ENCODE peak calls at places on chromosomes 1 and 21, in four cellular contexts. W is GM23338, F is tibial artery, T is B cell. D is an unnamed sample.

GRCh38 chr1:26408604-26409003 is 2.0 kb upstream of the LIN28A start:
- DNase-seq in W (peak), F (peak), T (peak), D (peak)

GRCh38 chr1:93079685-93080141 is 630 bp downstream of the MTF2 start:
- DNase-seq in W (peak), F (no peak), T (no peak), D (no peak)

GRCh38 chr1:17355898-17356297 is 16.1 kb upstream of the PADI6 start:
- DNase-seq in W (no peak), F (no peak), T (no peak), D (no peak)

GRCh38 chr1:169363046-169363756 is 4.4 kb downstream of the NME7 start:
- DNase-seq in W (no peak), F (no peak), T (no peak), D (peak)

GRCh38 chr1:181783208-181783607 is 278.3 kb downstream of the ZNF648 start:
- DNase-seq in W (peak), F (no peak), T (no peak), D (no peak)

GRCh38 chr1:203158967-203159665 is 16.5 kb downstream of the MYBPH start:
- DNase-seq in W (no peak), F (no peak), T (no peak), D (no peak)

GRCh38 chr1:111192643-111193519 is 7.6 kb downstream of the DENND2D start:
- DNase-seq in W (no peak), F (no peak), T (peak), D (no peak)

GRCh38 chr1:184191181-184191601 is 139.7 kb downstream of the TSEN15 start:
- DNase-seq in W (peak), F (peak), T (no peak), D (peak)

GRCh38 chr1:237041795-237042466 is at the start of gene RYR2:
- DNase-seq in W (peak), F (no peak), T (no peak), D (no peak)

GRCh38 chr1:1150100-1150499 is 23.6 kb upstream of the TTLL10 start:
- DNase-seq in W (no peak), F (no peak), T (no peak), D (no peak)

GRCh38 chr1:9438431-9439073 is 100.7 kb upstream of the SLC25A33 start:
- DNase-seq in W (no peak), F (peak), T (no peak), D (peak)

GRCh38 chr1:234570741-234571140 is 39.2 kb downstream of the IRF2BP2 start:
- DNase-seq in W (no peak), F (no peak), T (no peak), D (no peak)

GRCh38 chr1:247669225-247669624 is 10.3 kb downstream of the OR13G1 start:
- DNase-seq in W (no peak), F (no peak), T (no peak), D (no peak)

GRCh38 chr21:29638761-29639327 is 301.0 kb downstream of the GRIK1 start:
- DNase-seq in W (no peak), F (no peak), T (no peak), D (no peak)

GRCh38 chr1:32068891-32069590 is 3.7 kb upstream of the TMEM39B start:
- DNase-seq in W (peak), F (no peak), T (no peak), D (peak)

GRCh38 chr21:32137266-32137665 is 141.6 kb downstream of the MIS18A start:
- DNase-seq in W (no peak), F (no peak), T (no peak), D (no peak)

GRCh38 chr1:23726669-23727068 is 16.6 kb upstream of the ELOA start:
- DNase-seq in W (no peak), F (no peak), T (no peak), D (no peak)
- TF ChIP-seq CTCF in W (no peak), F (no peak), T (no peak), D (no peak)

DNA sequence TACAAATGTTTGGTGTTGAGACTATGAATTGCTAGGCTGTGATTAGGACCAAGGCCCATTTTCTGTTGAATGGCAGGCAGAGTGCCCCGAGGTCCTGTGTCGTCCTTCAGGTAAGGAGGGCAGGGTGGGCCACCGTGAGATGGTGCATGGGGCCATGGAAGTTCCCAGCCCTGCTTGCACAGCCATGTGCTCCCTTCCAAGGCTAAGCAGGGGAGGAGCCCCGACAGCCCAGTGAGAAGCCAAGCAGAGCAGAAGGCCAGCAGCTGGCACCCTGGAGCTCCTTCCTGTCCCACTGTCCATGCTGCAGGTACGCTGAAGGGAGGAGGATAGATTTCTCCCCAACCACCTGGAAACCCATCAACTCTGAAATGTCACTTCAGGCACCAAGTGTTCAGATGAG is 8.2 kb upstream of the NUAK2 start:
- DNase-seq in W (no peak), F (no peak), T (no peak), D (no peak)
- TF ChIP-seq CTCF in W (no peak), F (no peak), T (no peak), D (no peak)

GRCh38 chr1:167465751-167466150 is 52.6 kb downstream of the CD247 start:
- DNase-seq in W (no peak), F (no peak), T (no peak), D (no peak)
- TF ChIP-seq CTCF in W (no peak), F (no peak), T (no peak), D (no peak)

GRCh38 chr1:27508139-27508665 is 18.2 kb upstream of the WASF2 start:
- DNase-seq in W (peak), F (no peak), T (peak), D (no peak)
- TF ChIP-seq CTCF in W (peak), F (no peak), T (no peak), D (no peak)

GRCh38 chr1:241849345-241849695 is 1.3 kb downstream of the EXO1 start:
- DNase-seq in W (no peak), F (no peak), T (no peak), D (no peak)
- TF ChIP-seq CTCF in W (no peak), F (no peak), T (no peak), D (no peak)

GRCh38 chr21:18840239-18840638 is 436.7 kb upstream of the TMPRSS15 start:
- DNase-seq in W (peak), F (no peak), T (no peak), D (no peak)
- TF ChIP-seq CTCF in W (peak), F (no peak), T (no peak), D (peak)

GRCh38 chr1:3130268-3130667 is 61.3 kb downstream of the PRDM16 start:
- DNase-seq in W (peak), F (no peak), T (no peak), D (no peak)
- TF ChIP-seq CTCF in W (no peak), F (no peak), T (no peak), D (no peak)

GRCh38 chr1:210361665-210362064 is 33.0 kb downstream of the HHAT start:
- DNase-seq in W (no peak), F (no peak), T (no peak), D (no peak)
- TF ChIP-seq CTCF in W (no peak), F (no peak), T (no peak), D (no peak)

D was measured in HFFc6.